ENCODE peak calls at places on chromosome 11, in seven cellular contexts. P, I, H, N, J, Y and Z are unnamed samples.

GRCh38 chr11:2097356-2097997 is 41.7 kb downstream of the IGF2 start:
- DNase-seq in P (no peak), I (peak), H (peak), N (peak), J (peak), Y (peak), Z (no peak)

GRCh38 chr11:77183421-77183984 is 55.5 kb downstream of the MYO7A start:
- DNase-seq in P (no peak), I (no peak), H (no peak), N (no peak), J (no peak), Y (no peak), Z (no peak)

GRCh38 chr11:86802601-86803051 is 2.3 kb downstream of the PRSS23 start:
- DNase-seq in P (no peak), I (no peak), H (peak), N (no peak), J (peak), Y (no peak), Z (no peak)

GRCh38 chr11:12534549-12534948 is 139.7 kb upstream of the TEAD1 start:
- DNase-seq in P (no peak), I (no peak), H (no peak), N (no peak), J (no peak), Y (peak), Z (no peak)

GRCh38 chr11:64695548-64695947 is 27.4 kb downstream of the NRXN2 start:
- DNase-seq in P (no peak), I (no peak), H (no peak), N (no peak), J (no peak), Y (no peak), Z (no peak)

GRCh38 chr11:130418210-130418609 is 10.2 kb downstream of the ADAMTS8 start:
- DNase-seq in P (peak), I (no peak), H (no peak), N (no peak), J (no peak), Y (no peak), Z (no peak)

GRCh38 chr11:67321313-67321871 is 18.1 kb downstream of the SSH3 start:
- DNase-seq in P (no peak), I (no peak), H (no peak), N (no peak), J (no peak), Y (no peak), Z (no peak)

GRCh38 chr11:81237139-81237538 is 1496.5 kb downstream of the FAM181B start:
- DNase-seq in P (no peak), I (no peak), H (peak), N (no peak), J (peak), Y (no peak), Z (no peak)

GRCh38 chr11:65207918-65208784 is 26.4 kb downstream of the CAPN1 start:
- DNase-seq in P (no peak), I (peak), H (no peak), N (no peak), J (no peak), Y (no peak), Z (no peak)

GRCh38 chr11:117180661-117181585 is 2.4 kb downstream of the SIDT2 start:
- DNase-seq in P (peak), I (peak), H (peak), N (peak), J (peak), Y (peak), Z (no peak)

GRCh38 chr11:117495357-117495756 is 167.7 kb downstream of the CEP164 start:
- DNase-seq in P (no peak), I (no peak), H (no peak), N (no peak), J (no peak), Y (no peak), Z (no peak)

GRCh38 chr11:103532133-103532788 is 423.0 kb downstream of the DYNC2H1 start:
- DNase-seq in P (no peak), I (no peak), H (no peak), N (no peak), J (peak), Y (no peak), Z (no peak)

GRCh38 chr11:96204366-96204659 is 138.7 kb downstream of the MAML2 start:
- DNase-seq in P (no peak), I (no peak), H (no peak), N (no peak), J (no peak), Y (no peak), Z (no peak)

GRCh38 chr11:36233226-36233625 is 56.0 kb downstream of the COMMD9 start:
- DNase-seq in P (no peak), I (no peak), H (no peak), N (no peak), J (peak), Y (no peak), Z (no peak)

GRCh38 chr11:73147771-73148681 is 5.9 kb upstream of the FCHSD2 start:
- DNase-seq in P (no peak), I (no peak), H (no peak), N (peak), J (peak), Y (peak), Z (no peak)

GRCh38 chr11:95229199-95230053 is 1.6 kb downstream of the SESN3 start:
- DNase-seq in P (no peak), I (no peak), H (no peak), N (peak), J (peak), Y (peak), Z (no peak)

GRCh38 chr11:35531246-35531645 is 5.8 kb upstream of the PAMR1 start:
- DNase-seq in P (no peak), I (no peak), H (no peak), N (no peak), J (no peak), Y (no peak), Z (no peak)

GRCh38 chr11:127564803-127565202 is 564.2 kb upstream of the KIRREL3 start:
- DNase-seq in P (no peak), I (no peak), H (no peak), N (no peak), J (no peak), Y (no peak), Z (no peak)

GRCh38 chr11:118699508-118700220 is 20.2 kb upstream of the TREH start:
- DNase-seq in P (no peak), I (no peak), H (peak), N (no peak), J (no peak), Y (peak), Z (no peak)

GRCh38 chr11:130725417-130726233 is 190.7 kb downstream of the SNX19 start:
- DNase-seq in P (no peak), I (no peak), H (no peak), N (no peak), J (peak), Y (no peak), Z (no peak)

GRCh38 chr11:122879785-122880184 is 2.8 kb upstream of the JHY start:
- DNase-seq in P (no peak), I (no peak), H (no peak), N (no peak), J (no peak), Y (no peak), Z (no peak)

GRCh38 chr11:82505384-82505783 is 228.3 kb downstream of the FAM181B start:
- DNase-seq in P (no peak), I (no peak), H (no peak), N (no peak), J (no peak), Y (no peak), Z (no peak)

GRCh38 chr11:46948378-46949131 is 12.0 kb downstream of the CSTPP1 start:
- DNase-seq in P (no peak), I (no peak), H (no peak), N (no peak), J (peak), Y (no peak), Z (no peak)

GRCh38 chr11:1557904-1558831 is 13.9 kb downstream of the DUSP8 start:
- DNase-seq in P (peak), I (peak), H (no peak), N (peak), J (no peak), Y (peak), Z (no peak)

GRCh38 chr11:17890333-17890732 is 122.5 kb downstream of the SERGEF start:
- DNase-seq in P (no peak), I (no peak), H (no peak), N (no peak), J (no peak), Y (no peak), Z (no peak)
- TF ChIP-seq CTCF in P (no peak), I (no peak), H (no peak), N (no peak), J (peak), Y (no peak), Z (no peak)

GRCh38 chr11:14522245-14522644 is 2.1 kb upstream of the PSMA1 start:
- DNase-seq in P (no peak), I (no peak), H (no peak), N (no peak), J (no peak), Y (no peak), Z (no peak)

GRCh38 chr11:14518820-14519219 is 1.4 kb downstream of the PSMA1 start:
- DNase-seq in P (no peak), I (no peak), H (no peak), N (no peak), J (no peak), Y (no peak), Z (no peak)

GRCh38 chr11:14519692-14520085 is 497 bp downstream of the PSMA1 start:
- DNase-seq in P (no peak), I (no peak), H (no peak), N (no peak), J (no peak), Y (no peak), Z (no peak)

GRCh38 chr11:14520902-14521151 is 641 bp upstream of the PSMA1 start:
- DNase-seq in P (no peak), I (no peak), H (peak), N (no peak), J (no peak), Y (no peak), Z (no peak)

DNA sequence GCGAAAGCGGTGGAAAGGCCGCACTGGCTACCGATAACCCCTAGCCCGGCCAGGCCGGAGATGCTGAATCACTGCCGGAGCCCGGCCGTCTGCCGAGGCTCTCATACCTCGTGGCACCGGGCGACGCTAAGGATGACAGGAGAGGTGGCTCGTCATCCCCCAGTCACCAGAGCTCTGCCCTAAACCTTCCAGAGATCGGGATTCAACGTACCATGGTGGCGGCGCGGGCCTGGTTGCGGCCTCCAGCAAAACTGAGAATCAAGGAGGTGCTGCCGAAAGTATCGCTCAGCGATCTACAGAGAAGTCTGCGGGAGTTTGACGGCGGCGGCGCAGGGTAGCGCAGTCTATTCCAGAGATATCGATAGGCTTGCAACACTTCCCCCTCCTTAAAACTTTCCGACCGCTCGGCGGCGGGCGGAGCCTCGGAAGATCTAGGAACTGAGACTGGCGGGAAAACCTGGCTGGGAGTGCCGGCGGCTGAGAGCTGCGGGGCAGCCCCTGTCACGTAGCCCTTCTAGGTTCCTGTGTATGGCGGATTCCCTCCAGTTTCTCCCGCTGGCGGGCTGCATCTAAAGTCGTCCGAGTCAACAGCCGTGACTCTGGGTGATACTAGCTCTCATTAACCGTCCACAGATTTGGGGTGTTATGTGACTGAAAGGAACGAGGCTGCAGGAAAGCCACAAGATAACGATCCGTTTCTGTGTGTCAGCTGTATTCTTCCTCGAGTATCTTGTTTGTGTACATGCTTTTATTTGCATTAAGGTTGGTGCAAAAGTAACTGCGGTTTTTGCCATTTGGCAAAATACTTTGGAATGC is at the start of gene PSMA1:
- DNase-seq in P (peak), I (peak), H (peak), N (peak), J (peak), Y (peak), Z (peak)
- TF ChIP-seq POLR2A in P (peak), I (no peak), H (peak), N (no peak), J (peak), Y (peak), Z (no peak)

DNA sequence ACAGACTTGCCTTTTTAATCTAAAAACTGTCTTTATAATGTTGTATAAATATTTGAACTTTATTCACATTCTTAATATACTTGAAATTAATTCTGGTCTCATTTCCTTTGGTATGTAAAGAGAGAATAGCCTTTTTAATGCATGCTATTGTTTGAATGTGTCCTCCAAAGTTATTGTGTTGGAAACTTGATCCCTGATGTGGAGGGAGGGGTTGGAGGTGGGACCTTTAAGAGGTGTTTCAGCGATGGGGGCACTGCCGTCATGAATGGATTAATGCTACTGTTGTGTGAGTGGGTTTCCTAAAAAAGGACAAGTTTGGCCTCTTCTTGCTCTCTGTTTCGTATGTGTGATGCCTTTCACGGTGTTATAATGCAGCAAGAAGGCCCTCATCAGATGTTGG is 131.7 kb downstream of the DDX10 start:
- DNase-seq in P (no peak), I (no peak), H (no peak), N (no peak), J (no peak), Y (no peak), Z (no peak)
- TF ChIP-seq POLR2AphosphoS5 in P (no peak), I (no peak), H (no peak), N (no peak), J (no peak), Y (no peak), Z (no peak)

GRCh38 chr11:27525824-27526516 is 19.4 kb upstream of the LIN7C start:
- DNase-seq in P (peak), I (no peak), H (no peak), N (no peak), J (no peak), Y (no peak), Z (no peak)

GRCh38 chr11:27532652-27533325 is 26.2 kb upstream of the LIN7C start:
- DNase-seq in P (no peak), I (no peak), H (no peak), N (no peak), J (no peak), Y (no peak), Z (no peak)

GRCh38 chr11:27524155-27524554 is 17.6 kb upstream of the LIN7C start:
- DNase-seq in P (no peak), I (no peak), H (peak), N (no peak), J (no peak), Y (no peak), Z (no peak)

DNA sequence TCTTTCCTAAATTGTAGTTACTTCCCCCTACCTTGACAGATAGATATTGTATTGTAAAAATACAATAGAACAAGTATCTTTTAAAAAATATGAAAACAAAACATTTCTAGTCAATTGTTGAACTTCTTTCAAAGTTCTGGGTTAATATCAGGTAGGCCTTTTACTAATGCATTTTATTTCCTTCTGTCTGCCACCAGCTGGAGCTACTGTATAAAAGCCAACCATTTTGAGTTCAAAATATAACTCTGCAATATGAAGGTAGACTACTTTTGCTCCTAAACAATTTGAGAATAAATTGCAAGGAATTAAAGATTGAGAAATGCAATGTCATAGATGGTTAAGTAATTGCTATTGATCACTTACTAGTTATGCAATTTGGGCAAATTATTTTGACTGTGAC is 22.1 kb upstream of the LIN7C start:
- DNase-seq in P (no peak), I (no peak), H (no peak), N (no peak), J (no peak), Y (no peak), Z (no peak)
- TF ChIP-seq CTCF in P (no peak), I (no peak), H (no peak), N (no peak), J (no peak), Y (no peak), Z (no peak)